ENCODE peak calls at places on chromosomes 4 and X, in four cellular contexts. V is NCI-H1092 treated with DMSO at 0.1 percent for 48 hours, M is HAP-1, F is Peyer's patch. J is an unnamed sample.

GRCh38 chr4:173685324-173685723 is 155.3 kb upstream of the HAND2 start:
- DNase-seq in V (no peak), M (no peak), F (no peak), J (no peak)

GRCh38 chrX:47880927-47881326 is 44.2 kb downstream of the ZNF81 start:
- DNase-seq in M (no peak), V (no peak), F (no peak), J (no peak)

GRCh38 chr4:13455411-13455810 is 28.7 kb downstream of the RAB28 start:
- DNase-seq in V (no peak), F (no peak), M (no peak), J (no peak)

GRCh38 chr4:57719451-57719850 is 609.3 kb upstream of the IGFBP7 start:
- DNase-seq in V (no peak), M (no peak), F (no peak), J (no peak)

GRCh38 chr4:176404591-176404990 is 84.8 kb downstream of the SPCS3 start:
- DNase-seq in M (no peak), V (no peak), F (no peak), J (no peak)

GRCh38 chr4:113474017-113474416 is 287.5 kb downstream of the CAMK2D start:
- DNase-seq in F (no peak), V (no peak), M (no peak), J (no peak)

GRCh38 chr4:155944516-155944915 is 9.2 kb downstream of the CTSO start:
- DNase-seq in V (no peak), M (no peak), F (no peak), J (no peak)

GRCh38 chr4:122783301-122784215 is 43.1 kb upstream of the FGF2 start:
- DNase-seq in M (peak; percentile 86), V (no peak), F (no peak), J (no peak)

GRCh38 chrX:45852884-45853283 is 652.2 kb upstream of the DIPK2B start:
- DNase-seq in M (peak; percentile 27), F (no peak), V (no peak), J (no peak)

GRCh38 chr4:184934961-184935360 is 83.3 kb upstream of the HELT start:
- DNase-seq in F (no peak), M (no peak), V (no peak), J (no peak)

GRCh38 chrX:21996872-21997271 is 35.3 kb upstream of the PHEX start:
- DNase-seq in M (no peak), V (no peak), F (no peak), J (no peak)

GRCh38 chr4:121183359-121183758 is 19.2 kb upstream of the TNIP3 start:
- DNase-seq in V (no peak), F (no peak), M (no peak), J (no peak)

GRCh38 chr4:105666693-105667092 is 41.8 kb downstream of the INTS12 start:
- DNase-seq in F (no peak), V (peak; percentile 55), M (no peak), J (no peak)

GRCh38 chr4:74056114-74056857 is 17.8 kb upstream of the CXCL3 start:
- DNase-seq in V (no peak), M (no peak), F (no peak), J (no peak)

GRCh38 chrX:27918799-27919198 is 62.5 kb downstream of the DCAF8L1 start:
- DNase-seq in F (peak; percentile 15), V (no peak), M (peak; percentile 21), J (no peak)

GRCh38 chr4:143625632-143626031 is 74.8 kb downstream of the FREM3 start:
- DNase-seq in F (no peak), M (no peak), V (peak; percentile 42), J (no peak)

GRCh38 chr4:21991050-21991449 is 42.5 kb upstream of the KCNIP4 start:
- DNase-seq in M (no peak), V (no peak), F (no peak), J (no peak)

GRCh38 chrX:150772150-150772970 is 79.2 kb downstream of the MTMR1 start:
- DNase-seq in M (peak; percentile 94), V (peak; percentile 36), F (peak; percentile 83), J (peak; percentile 81)

GRCh38 chr4:1080961-1081688 is 32.2 kb downstream of the RNF212 start:
- DNase-seq in V (no peak), F (no peak), M (no peak), J (no peak)